ENCODE peak calls at places on chromosomes 13 and 19, in ten cellular contexts. C is uterus; Z is lower lobe of right lung; J is choroid plexus epithelial cell; F is left ventricle myocardium inferior; A is CD4-positive, CD25-positive, alpha-beta regulatory T cell; N is Karpas-422; M is AG04450; W is mesenchymal stem cell; P is cardiac fibroblast. U is an unnamed sample.
A peak's percentile ranks its signal among the peaks of the same experiment; 100 is the strongest.

GRCh38 chr19:29329460-29330134 is 116.6 kb upstream of the UQCRFS1 start:
- DNase-seq in C (no peak), Z (no peak), J (no peak), F (no peak), A (no peak), N (peak; percentile 90), M (no peak), W (no peak), P (no peak), U (no peak)

GRCh38 chr13:113573065-113573464 is 11.5 kb upstream of the TFDP1 start:
- DNase-seq in C (no peak), Z (peak; percentile 10), J (no peak), F (no peak), A (no peak), N (no peak), M (no peak), W (no peak), P (no peak), U (no peak)

GRCh38 chr19:56880592-56881190 is 40.2 kb upstream of the PEG3 start:
- DNase-seq in C (no peak), Z (no peak), J (no peak), F (no peak), A (no peak), N (no peak), M (no peak), W (no peak), P (no peak), U (no peak)

GRCh38 chr13:66137384-66137783 is 1092.8 kb downstream of the PCDH9 start:
- DNase-seq in C (no peak), Z (no peak), J (no peak), F (no peak), A (no peak), N (peak; percentile 40), M (no peak), W (no peak), P (no peak), U (no peak)

GRCh38 chr13:48188129-48188528 is 44.9 kb upstream of the ITM2B start:
- DNase-seq in C (no peak), Z (no peak), J (no peak), F (no peak), A (no peak), N (no peak), M (no peak), W (no peak), P (no peak), U (no peak)

GRCh38 chr13:105033999-105034398 is 1501.5 kb downstream of the EFNB2 start:
- DNase-seq in C (no peak), Z (no peak), J (no peak), F (no peak), A (no peak), N (no peak), M (no peak), W (no peak), P (no peak), U (no peak)

GRCh38 chr13:21395953-21396352 is 63.1 kb downstream of the ZDHHC20 start:
- DNase-seq in C (no peak), Z (no peak), J (no peak), F (no peak), A (no peak), N (peak; percentile 25), M (no peak), W (no peak), P (no peak), U (no peak)

GRCh38 chr19:2798733-2799132 is 13.4 kb downstream of the THOP1 start:
- DNase-seq in C (no peak), Z (no peak), J (no peak), F (peak; percentile 78), A (no peak), N (no peak), M (no peak), W (no peak), P (peak; percentile 29), U (no peak)

GRCh38 chr19:41845051-41845590 is 279 bp downstream of the DMRTC2 start:
- DNase-seq in C (no peak), Z (no peak), J (no peak), F (no peak), A (no peak), N (no peak), M (no peak), W (no peak), P (no peak), U (no peak)

GRCh38 chr13:36370108-36370429 is 23.9 kb upstream of the SPART start:
- DNase-seq in C (no peak), Z (no peak), J (no peak), F (peak; percentile 69), A (no peak), N (no peak), M (no peak), W (no peak), P (no peak), U (no peak)

GRCh38 chr13:20869540-20869939 is 33.0 kb downstream of the XPO4 start:
- DNase-seq in C (no peak), Z (no peak), J (peak; percentile 38), F (no peak), A (no peak), N (no peak), M (no peak), W (peak; percentile 26), P (peak; percentile 43), U (no peak)

GRCh38 chr19:32687681-32688080 is 3.9 kb upstream of the NUDT19 start:
- DNase-seq in C (no peak), Z (no peak), J (no peak), F (no peak), A (no peak), N (no peak), M (no peak), W (no peak), P (no peak), U (no peak)

GRCh38 chr19:50820549-50821247 is 2.9 kb downstream of the KLK1 start:
- DNase-seq in C (no peak), Z (no peak), J (no peak), F (no peak), A (no peak), N (no peak), M (no peak), W (no peak), P (no peak), U (no peak)

GRCh38 chr19:53991224-53992113 is at the start of gene CACNG6:
- DNase-seq in C (no peak), Z (peak; percentile 52), J (no peak), F (no peak), A (no peak), N (no peak), M (no peak), W (peak; percentile 8), P (peak; percentile 61), U (no peak)
- H3K4me3 ChIP-seq in C (no peak within 1 kb of the TSS), Z (peak within 1 kb of the TSS; percentile 32), J (peak within 1 kb of the TSS; percentile 49), F (peak within 1 kb of the TSS; percentile 54), A (no peak within 1 kb of the TSS), N (no peak within 1 kb of the TSS), M (peak within 1 kb of the TSS; percentile 51), W (no peak within 1 kb of the TSS), P (peak within 1 kb of the TSS; percentile 41), U (peak within 1 kb of the TSS; percentile 33)

DNA sequence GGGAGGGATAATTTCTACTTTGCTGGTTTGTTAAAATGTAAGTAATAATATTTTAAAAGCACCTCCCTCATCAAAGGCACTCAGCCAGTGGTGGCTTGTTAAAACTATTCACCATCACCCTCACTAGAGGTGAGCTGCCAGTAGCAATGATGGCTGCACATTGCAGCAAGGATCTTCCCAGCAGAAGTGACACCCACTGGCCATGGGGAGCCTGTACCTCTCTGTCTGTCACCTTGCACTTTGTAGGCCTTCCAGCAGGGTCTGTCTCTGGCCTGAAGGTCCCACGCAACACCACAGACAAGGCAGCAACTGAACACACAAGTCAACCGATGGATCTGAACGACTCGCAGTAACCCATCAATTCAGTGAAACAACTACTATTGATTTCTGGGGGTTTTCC is 47.3 kb upstream of the C13orf42 start:
- DNase-seq in C (no peak), Z (no peak), J (no peak), F (no peak), A (no peak), N (peak; percentile 44), M (no peak), W (no peak), P (no peak), U (no peak)
- H3K4me3 ChIP-seq in C (no peak overlapping the region), Z (no peak overlapping the region), J (no peak overlapping the region), F (no peak overlapping the region), A (no peak overlapping the region), N (no peak overlapping the region), M (no peak overlapping the region), W (no peak overlapping the region), P (no peak overlapping the region), U (no peak overlapping the region)

GRCh38 chr13:24323739-24324075 is 14.3 kb downstream of the C1QTNF9 start:
- DNase-seq in C (no peak), Z (no peak), J (no peak), F (no peak), A (no peak), N (no peak), M (no peak), W (no peak), P (no peak), U (no peak)

GRCh38 chr13:24323036-24323738 is 13.8 kb downstream of the C1QTNF9 start:
- DNase-seq in C (no peak), Z (no peak), J (no peak), F (no peak), A (no peak), N (no peak), M (no peak), W (no peak), P (no peak), U (no peak)

DNA sequence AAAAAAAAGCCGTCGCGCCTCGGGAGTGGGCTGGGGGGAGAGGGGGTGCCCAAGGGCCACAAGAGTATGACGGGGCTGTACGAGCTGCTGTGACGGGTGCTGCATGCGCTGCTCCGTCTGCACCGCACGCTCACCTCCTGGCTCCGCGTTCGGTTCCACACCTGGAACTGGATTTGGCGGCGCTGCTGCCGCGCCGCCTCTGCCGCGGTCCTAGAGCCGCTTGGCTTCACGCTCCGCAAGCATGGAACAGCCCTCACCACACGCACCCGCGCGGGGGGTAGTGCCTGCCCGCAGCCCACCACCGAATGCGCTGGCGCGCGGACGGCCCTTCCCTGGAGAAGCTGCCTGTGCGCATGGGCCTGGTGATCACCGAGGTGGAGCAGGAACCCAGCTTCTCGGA is 18.8 kb downstream of the C1QTNF9 start:
- DNase-seq in C (no peak), Z (no peak), J (no peak), F (no peak), A (no peak), N (no peak), M (no peak), W (no peak), P (no peak), U (no peak)
- H3K4me3 ChIP-seq in C (no peak overlapping the region), Z (no peak overlapping the region), J (peak overlapping the region; percentile 46), F (no peak overlapping the region), A (no peak overlapping the region), N (no peak overlapping the region), M (peak overlapping the region; percentile 32), W (no peak overlapping the region), P (no peak overlapping the region), U (peak overlapping the region; percentile 44)

GRCh38 chr13:32530841-32531253 is 7.7 kb downstream of the N4BP2L2 start:
- DNase-seq in C (peak; percentile 30), Z (no peak), J (peak; percentile 92), F (no peak), A (no peak), N (no peak), M (peak; percentile 58), W (peak; percentile 81), P (peak; percentile 84), U (peak; percentile 41)
- H3K4me3 ChIP-seq in C (no peak overlapping the region), Z (no peak overlapping the region), J (no peak overlapping the region), F (peak overlapping the region; percentile 24), A (peak overlapping the region; percentile 85), N (no peak overlapping the region), M (no peak overlapping the region), W (no peak overlapping the region), P (no peak overlapping the region), U (no peak overlapping the region)

U was measured in skeletal muscle cell.